ENCODE peak calls at places on chromosome 4, in four cellular contexts. K, T, C and M are unnamed samples.
A peak's percentile ranks its signal among the peaks of the same experiment; 100 is the strongest.

GRCh38 chr4:114296126-114296525 is 302.5 kb upstream of the UGT8 start:
- DNase-seq in T (no peak), C (no peak), K (no peak), M (no peak)

GRCh38 chr4:125316781-125317525 is 2.2 kb downstream of the FAT4 start:
- DNase-seq in T (peak; percentile 64), K (peak; percentile 35), C (peak; percentile 76), M (peak; percentile 59)

GRCh38 chr4:2570551-2571222 is 34.2 kb downstream of the FAM193A start:
- DNase-seq in T (no peak), K (no peak), C (no peak), M (no peak)

GRCh38 chr4:131534944-131535640 is 1614.0 kb upstream of the PCDH10 start:
- DNase-seq in K (no peak), T (no peak), C (no peak), M (no peak)

GRCh38 chr4:39834269-39834668 is 136.3 kb downstream of the UBE2K start:
- DNase-seq in C (no peak), T (no peak), K (no peak), M (no peak)

GRCh38 chr4:105895609-105896460 is 564 bp downstream of the NPNT start:
- DNase-seq in T (peak; percentile 45), C (peak; percentile 69), K (no peak), M (no peak)

GRCh38 chr4:1290165-1290977 is 680 bp downstream of the MAEA start:
- DNase-seq in T (no peak), K (peak; percentile 4), C (no peak), M (peak; percentile 52)

GRCh38 chr4:122973465-122973864 is 51.1 kb upstream of the NUDT6 start:
- DNase-seq in T (no peak), C (no peak), K (no peak), M (no peak)

GRCh38 chr4:139844459-139845036 is 178.9 kb downstream of the MGST2 start:
- DNase-seq in K (no peak), C (no peak), T (no peak), M (no peak)

GRCh38 chr4:101345271-101345595 is 2.1 kb downstream of the PPP3CA start:
- DNase-seq in C (no peak), K (peak; percentile 24), T (no peak), M (no peak)

GRCh38 chr4:104429150-104429741 is 65.4 kb downstream of the CXXC4 start:
- DNase-seq in K (no peak), T (no peak), C (no peak), M (no peak)

GRCh38 chr4:109429545-109429944 is 4.1 kb upstream of the SEC24B start:
- DNase-seq in T (no peak), C (no peak), K (no peak), M (no peak)

GRCh38 chr4:21992330-21992729 is 43.8 kb upstream of the KCNIP4 start:
- DNase-seq in T (no peak), K (no peak), C (no peak), M (no peak)

GRCh38 chr4:52611030-52611555 is 48.0 kb downstream of the USP46 start:
- DNase-seq in T (no peak), C (no peak), K (no peak), M (no peak)

GRCh38 chr4:140092094-140092820 is 61.7 kb downstream of the MAML3 start:
- DNase-seq in T (peak; percentile 81), C (peak; percentile 72), K (no peak), M (peak; percentile 98)

GRCh38 chr4:186132577-186133277 is 28.2 kb downstream of the FAM149A start:
- DNase-seq in C (no peak), T (peak; percentile 66), K (peak; percentile 22), M (peak; percentile 77)

GRCh38 chr4:113101669-113102068 is 52.2 kb downstream of the ANK2 start:
- DNase-seq in T (no peak), K (peak; percentile 5), C (no peak), M (peak; percentile 47)

GRCh38 chr4:76740866-76741662 is 156.9 kb downstream of the SOWAHB start:
- DNase-seq in K (no peak), C (no peak), T (peak; percentile 52), M (no peak)

GRCh38 chr4:68499021-68499420 is 51.8 kb downstream of the TMPRSS11E start:
- DNase-seq in C (no peak), T (no peak), K (no peak), M (no peak)

GRCh38 chr4:23423540-23423939 is 466.3 kb downstream of the PPARGC1A start:
- DNase-seq in T (no peak), C (no peak), K (no peak), M (no peak)

GRCh38 chr4:24799544-24800272 is 4.3 kb downstream of the SOD3 start:
- DNase-seq in K (no peak), C (peak; percentile 58), T (no peak), M (peak; percentile 8)

GRCh38 chr4:76948441-76949292 is 885 bp upstream of the SEPTIN11 start:
- DNase-seq in T (peak; percentile 75), K (peak; percentile 76), C (no peak), M (peak; percentile 95)

GRCh38 chr4:149980941-149981340 is 97.3 kb upstream of the DCLK2 start:
- DNase-seq in C (peak; percentile 64), T (no peak), K (peak; percentile 65), M (peak; percentile 54)

GRCh38 chr4:87543835-87544461 is 14.8 kb upstream of the SPARCL1 start:
- DNase-seq in K (peak; percentile 52), C (no peak), T (no peak), M (peak; percentile 70)

GRCh38 chr4:38015886-38016515 is 55.8 kb downstream of the PTTG2 start:
- DNase-seq in C (no peak), T (no peak), K (no peak), M (peak; percentile 39)

GRCh38 chr4:25235401-25235800 is 1.6 kb downstream of the PI4K2B start:
- DNase-seq in T (no peak), C (no peak), K (no peak), M (no peak)

GRCh38 chr4:65951177-65951576 is 280.9 kb upstream of the EPHA5 start:
- DNase-seq in K (no peak), C (no peak), T (no peak), M (peak; percentile 2)

GRCh38 chr4:181148470-181148869 is 1094.7 kb upstream of the TENM3 start:
- DNase-seq in C (no peak), T (no peak), K (no peak), M (no peak)

GRCh38 chr4:124279741-124280140 is 432.8 kb downstream of the ANKRD50 start:
- DNase-seq in C (no peak), K (no peak), T (no peak), M (peak; percentile 69)

GRCh38 chr4:40038972-40039371 is 17.7 kb upstream of the N4BP2 start:
- DNase-seq in K (peak; percentile 50), T (no peak), C (no peak), M (no peak)

GRCh38 chr4:74394476-74395136 is 29.7 kb downstream of the EREG start:
- DNase-seq in T (no peak), C (no peak), K (peak; percentile 79), M (peak; percentile 2)

GRCh38 chr4:52568351-52568750 is 90.8 kb downstream of the USP46 start:
- DNase-seq in T (no peak), K (no peak), C (no peak), M (no peak)

GRCh38 chr4:134200811-134201215 is 776 bp downstream of the PABPC4L start:
- DNase-seq in T (peak; percentile 28), C (no peak), K (no peak), M (no peak)

GRCh38 chr4:26459054-26459755 is 31.1 kb downstream of the CCKAR start:
- DNase-seq in K (peak; percentile 86), T (no peak), C (no peak), M (peak; percentile 73)

GRCh38 chr4:33262809-33263208 is 2542.6 kb downstream of the PCDH7 start:
- DNase-seq in K (no peak), T (no peak), C (no peak), M (no peak)
- H4K8ac ChIP-seq in K (no peak overlapping the region), T (no peak overlapping the region), C (no peak overlapping the region), M (no peak overlapping the region)

GRCh38 chr4:7049295-7049694 is 6.1 kb downstream of the TADA2B start:
- DNase-seq in K (no peak), T (no peak), C (no peak), M (no peak)

GRCh38 chr4:7048642-7049041 is 5.5 kb downstream of the TADA2B start:
- DNase-seq in C (no peak), K (no peak), T (no peak), M (no peak)

GRCh38 chr4:7045961-7046921 is 3.1 kb downstream of the TADA2B start:
- DNase-seq in K (no peak), C (no peak), T (no peak), M (no peak)

GRCh38 chr4:7045553-7045952 is 2.4 kb downstream of the TADA2B start:
- DNase-seq in T (no peak), C (no peak), K (no peak), M (no peak)

GRCh38 chr4:7046971-7047370 is 3.8 kb downstream of the TADA2B start:
- DNase-seq in K (no peak), T (no peak), C (no peak), M (no peak)
- H3K56ac ChIP-seq in K (no peak overlapping the region), T (no peak overlapping the region), C (no peak overlapping the region), M (no peak overlapping the region)

DNA sequence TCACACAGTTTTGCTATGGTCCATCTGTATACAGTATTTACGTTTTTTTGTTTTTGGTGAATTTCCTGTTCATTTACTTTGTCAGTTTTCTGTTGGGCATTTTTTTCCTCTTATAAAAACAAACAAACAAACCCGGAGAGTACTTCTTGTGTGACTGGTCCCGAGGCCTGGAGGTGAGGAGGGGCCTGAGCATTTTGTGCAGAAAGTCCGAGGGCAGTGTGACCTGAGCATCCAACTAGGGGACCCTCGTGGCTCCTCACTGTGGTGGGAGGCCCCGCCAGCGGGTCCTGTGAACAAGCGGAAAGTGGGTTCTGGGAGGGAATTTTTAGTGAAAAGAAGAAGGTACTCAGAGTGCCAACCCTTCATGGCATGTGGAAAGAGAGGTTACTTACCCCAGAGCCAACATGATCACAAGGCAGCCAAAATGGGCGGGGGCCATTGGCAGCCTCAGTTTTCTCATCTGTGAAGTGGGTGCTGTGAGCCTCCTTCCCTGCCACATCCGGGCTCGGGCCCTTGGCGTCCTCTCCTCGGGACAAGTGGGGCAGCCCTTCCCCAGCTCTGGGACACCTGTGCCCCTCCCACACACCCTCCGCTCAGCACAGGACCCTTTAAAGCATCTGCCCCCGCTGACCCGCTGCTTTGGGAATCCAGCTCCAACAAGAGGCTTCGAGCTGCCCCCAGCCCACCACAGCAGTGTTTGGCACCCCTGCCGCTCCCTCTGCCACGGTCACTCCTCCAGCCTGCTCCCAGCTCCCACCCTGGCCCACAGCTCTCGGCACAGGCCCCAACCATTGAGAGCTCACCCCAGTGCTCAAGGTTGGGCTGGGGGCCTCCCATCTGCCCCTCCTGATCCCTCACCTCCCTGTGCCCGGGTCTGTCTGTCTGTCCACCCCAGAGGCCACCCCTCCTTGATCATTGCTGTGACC is 22.8 kb upstream of the GPR78 start:
- DNase-seq in K (no peak), T (no peak), C (no peak), M (no peak)
- H4K8ac ChIP-seq in K (no peak overlapping the region), T (no peak overlapping the region), C (no peak overlapping the region), M (no peak overlapping the region)

GRCh38 chr4:55781809-55782208 is 37.8 kb upstream of the EXOC1L start:
- DNase-seq in T (no peak), K (no peak), C (no peak), M (no peak)

GRCh38 chr4:55784747-55785146 is 34.8 kb upstream of the EXOC1L start:
- DNase-seq in T (no peak), K (no peak), C (no peak), M (peak; percentile 34)

DNA sequence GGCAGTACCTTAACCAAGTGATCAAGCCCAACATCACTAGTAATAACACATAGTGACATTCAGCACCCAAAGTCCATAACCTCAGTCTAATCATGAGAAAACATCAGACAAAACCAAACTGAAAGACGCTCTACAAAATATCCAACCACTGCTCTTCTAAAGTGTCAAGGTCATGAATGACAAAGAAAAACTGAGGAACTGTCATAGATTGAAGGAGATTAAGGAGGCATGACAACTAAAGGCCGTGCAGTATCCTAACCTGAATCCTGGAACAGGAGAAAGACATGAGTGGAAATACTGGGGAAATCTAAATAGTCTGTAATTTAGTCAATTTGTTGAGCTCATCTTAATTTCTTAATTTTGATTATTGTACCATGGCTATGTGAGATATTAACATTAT is 38.2 kb upstream of the EXOC1L start:
- DNase-seq in T (no peak), C (no peak), K (no peak), M (no peak)
- H3K56ac ChIP-seq in T (no peak overlapping the region), C (no peak overlapping the region), K (no peak overlapping the region), M (no peak overlapping the region)